ENCODE peak calls at places on chromosome 15, in five cellular contexts. H is T-helper 17 cell, D is lower lobe of right lung, V is MM.1S, N is psoas muscle. Q is an unnamed sample.
A peak's percentile ranks its signal among the peaks of the same experiment; 100 is the strongest.

GRCh38 chr15:90449206-90449735 is 61.2 kb downstream of the IQGAP1 start:
- DNase-seq in N (no peak), H (no peak), D (no peak), V (no peak), Q (no peak)

GRCh38 chr15:76376816-76377215 is 40.2 kb downstream of the ISL2 start:
- DNase-seq in V (no peak), D (no peak), N (no peak), H (no peak), Q (no peak)

GRCh38 chr15:57509121-57509520 is 82.6 kb upstream of the MYZAP start:
- DNase-seq in N (no peak), H (no peak), D (no peak), V (no peak), Q (no peak)

GRCh38 chr15:55546718-55547117 is 38.7 kb upstream of the DNAAF4 start:
- DNase-seq in V (no peak), H (no peak), N (no peak), D (no peak), Q (no peak)

GRCh38 chr15:63118854-63119253 is 2.8 kb upstream of the LACTB start:
- DNase-seq in H (no peak), V (no peak), N (no peak), D (no peak), Q (no peak)

GRCh38 chr15:36778516-36778915 is 199.1 kb downstream of the CDIN1 start:
- DNase-seq in D (no peak), H (no peak), V (no peak), N (no peak), Q (no peak)

GRCh38 chr15:77702211-77702957 is 69.7 kb upstream of the LINGO1 start:
- DNase-seq in V (peak; percentile 28), N (peak; percentile 16), H (no peak), D (no peak), Q (no peak)

GRCh38 chr15:29978411-29979382 is 104.1 kb upstream of the GOLGA8J start:
- DNase-seq in N (no peak), D (no peak), V (no peak), H (no peak), Q (no peak)

GRCh38 chr15:76840830-76841460 is 64.2 kb downstream of the SCAPER start:
- DNase-seq in H (no peak), N (no peak), V (peak; percentile 34), D (no peak), Q (no peak)

GRCh38 chr15:44713006-44713966 is 2.0 kb downstream of the B2M start:
- DNase-seq in D (no peak), N (no peak), H (no peak), V (peak; percentile 18), Q (no peak)

GRCh38 chr15:75758071-75758872 is 45.6 kb upstream of the CSPG4 start:
- DNase-seq in D (peak; percentile 93), N (peak; percentile 94), H (peak; percentile 43), V (peak; percentile 83), Q (peak; percentile 96)

GRCh38 chr15:29888651-29889050 is 66.4 kb upstream of the TJP1 start:
- DNase-seq in D (no peak), N (no peak), V (no peak), H (no peak), Q (no peak)

GRCh38 chr15:45187894-45188830 is at the start of gene SHF:
- DNase-seq in V (no peak), D (no peak), N (peak; percentile 74), H (peak; percentile 63), Q (peak; percentile 91)

GRCh38 chr15:48367483-48367882 is 36.3 kb downstream of the DUT start:
- DNase-seq in H (no peak), V (no peak), N (no peak), D (no peak), Q (no peak)

GRCh38 chr15:68379058-68379758 is 52.8 kb downstream of the ITGA11 start:
- DNase-seq in V (no peak), H (no peak), D (peak; percentile 36), N (no peak), Q (peak; percentile 14)

GRCh38 chr15:100457201-100457600 is 71.5 kb downstream of the CERS3 start:
- DNase-seq in N (no peak), D (no peak), H (no peak), V (no peak), Q (no peak)

GRCh38 chr15:69014454-69014853 is at the start of gene NOX5:
- DNase-seq in H (no peak), V (no peak), D (no peak), N (no peak), Q (no peak)

GRCh38 chr15:90087454-90088154 is 14.7 kb downstream of the IDH2 start:
- DNase-seq in N (peak; percentile 54), V (no peak), H (no peak), D (no peak), Q (no peak)

GRCh38 chr15:70120109-70120508 is 22.4 kb upstream of the TLE3 start:
- DNase-seq in N (no peak), V (no peak), D (no peak), H (no peak), Q (no peak)

GRCh38 chr15:68820205-68820588 is 498 bp downstream of the ANP32A start:
- DNase-seq in D (peak; percentile 73), V (peak; percentile 56), N (peak; percentile 79), H (peak; percentile 42), Q (peak; percentile 79)

GRCh38 chr15:35827949-35828348 is 282.0 kb upstream of the DPH6 start:
- DNase-seq in V (no peak), D (no peak), H (no peak), N (no peak), Q (no peak)

GRCh38 chr15:99135194-99135593 is 30.3 kb downstream of the SYNM start:
- DNase-seq in D (no peak), V (peak; percentile 67), N (no peak), H (no peak), Q (no peak)

GRCh38 chr15:26806161-26806560 is 33.3 kb upstream of the GABRB3 start:
- DNase-seq in N (no peak), D (no peak), H (no peak), V (no peak), Q (no peak)

GRCh38 chr15:98408231-98408630 is 240.1 kb upstream of the IGF1R start:
- DNase-seq in D (no peak), H (no peak), V (no peak), N (no peak), Q (no peak)

GRCh38 chr15:36601952-36602351 is 22.5 kb downstream of the CDIN1 start:
- DNase-seq in D (no peak), N (no peak), V (no peak), H (no peak), Q (peak; percentile 75)

DNA sequence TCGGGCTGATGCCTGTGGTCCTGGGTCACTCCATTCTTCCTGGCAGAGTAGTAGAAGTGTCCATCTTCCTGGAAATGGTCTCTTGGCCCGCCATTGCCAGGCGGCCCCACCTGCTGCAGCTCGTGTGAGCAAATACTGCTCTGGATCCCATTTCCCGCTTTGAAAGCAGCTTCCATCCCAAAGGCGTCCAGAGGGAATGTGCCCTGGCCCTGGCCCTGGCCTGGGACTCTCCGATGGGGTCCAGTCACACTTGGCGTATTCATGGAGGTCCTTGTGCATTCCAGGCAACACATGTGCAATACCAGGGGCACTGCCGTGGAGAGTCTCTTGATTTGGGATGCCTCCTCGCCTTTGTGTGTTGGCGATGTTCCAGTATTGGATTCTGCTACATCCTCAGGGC is 111.1 kb downstream of the SNRPN start:
- DNase-seq in D (no peak), H (no peak), V (no peak), N (no peak), Q (peak; percentile 22)
- H3K9me3 ChIP-seq in D (peaks cover 100% of the 10 kb centered on the region), H (peaks cover 50% of the 10 kb centered on the region), V (no peaks in the 10 kb centered on the region), N (peaks cover 98% of the 10 kb centered on the region), Q (peaks cover 99% of the 10 kb centered on the region)

DNA sequence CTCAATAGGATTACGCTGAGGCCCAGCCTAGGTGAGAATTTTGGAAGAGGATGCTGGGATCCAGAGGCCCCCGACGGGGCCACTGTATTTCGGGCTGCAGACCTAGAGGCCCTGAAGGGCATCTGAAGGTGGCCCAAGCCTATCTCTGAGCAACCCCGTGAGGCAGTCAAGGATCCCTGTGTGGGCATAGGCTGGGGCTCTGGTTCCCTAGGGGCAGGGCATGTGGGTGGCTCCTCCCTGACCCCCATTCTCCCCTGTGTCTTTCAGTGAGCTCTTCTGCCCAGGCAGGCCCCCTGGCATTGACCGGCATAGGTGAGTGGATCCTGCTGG is 216.0 kb downstream of the SNRPN start:
- DNase-seq in N (no peak), H (no peak), D (peak; percentile 32), V (no peak), Q (peak; percentile 52)
- H3K9me3 ChIP-seq in N (peaks cover 17% of the 10 kb centered on the region), H (no peaks in the 10 kb centered on the region), D (peaks cover 36% of the 10 kb centered on the region), V (no peaks in the 10 kb centered on the region), Q (peaks cover 19% of the 10 kb centered on the region)

DNA sequence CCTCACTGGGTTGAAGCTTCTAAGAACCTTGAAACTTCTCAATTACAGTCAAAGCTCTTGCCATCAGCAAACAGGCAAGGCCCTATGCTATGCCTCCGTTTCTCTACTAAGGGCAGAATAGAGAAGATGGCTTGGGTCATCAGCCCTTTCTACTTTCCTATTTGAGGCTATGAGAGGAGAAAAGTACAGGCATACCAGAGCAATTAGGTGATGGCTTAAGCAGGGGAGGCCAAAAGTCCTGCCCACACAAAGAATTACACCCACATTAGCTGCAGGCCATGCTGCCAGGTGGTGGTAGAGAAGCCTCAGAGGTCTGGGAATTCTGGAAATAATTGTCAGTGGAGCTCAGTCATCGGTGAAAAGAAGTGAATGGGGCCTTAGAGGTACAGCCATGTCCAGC is 88.9 kb downstream of the MRPL46 start:
- DNase-seq in V (no peak), H (no peak), D (no peak), N (no peak), Q (no peak)
- H3K9me3 ChIP-seq in V (no peaks in the 10 kb centered on the region), H (no peaks in the 10 kb centered on the region), D (no peaks in the 10 kb centered on the region), N (no peaks in the 10 kb centered on the region), Q (no peaks in the 10 kb centered on the region)

GRCh38 chr15:52783929-52784798 is 6.0 kb downstream of the ONECUT1 start:
- DNase-seq in H (no peak), N (no peak), V (no peak), D (no peak), Q (no peak)

GRCh38 chr15:52783191-52783829 is 6.8 kb downstream of the ONECUT1 start:
- DNase-seq in H (no peak), V (no peak), N (no peak), D (no peak), Q (no peak)

GRCh38 chr15:52786436-52787122 is 3.6 kb downstream of the ONECUT1 start:
- DNase-seq in H (no peak), V (no peak), D (no peak), N (no peak), Q (no peak)

GRCh38 chr15:52785672-52786406 is 4.3 kb downstream of the ONECUT1 start:
- DNase-seq in V (no peak), N (no peak), H (no peak), D (no peak), Q (no peak)

DNA sequence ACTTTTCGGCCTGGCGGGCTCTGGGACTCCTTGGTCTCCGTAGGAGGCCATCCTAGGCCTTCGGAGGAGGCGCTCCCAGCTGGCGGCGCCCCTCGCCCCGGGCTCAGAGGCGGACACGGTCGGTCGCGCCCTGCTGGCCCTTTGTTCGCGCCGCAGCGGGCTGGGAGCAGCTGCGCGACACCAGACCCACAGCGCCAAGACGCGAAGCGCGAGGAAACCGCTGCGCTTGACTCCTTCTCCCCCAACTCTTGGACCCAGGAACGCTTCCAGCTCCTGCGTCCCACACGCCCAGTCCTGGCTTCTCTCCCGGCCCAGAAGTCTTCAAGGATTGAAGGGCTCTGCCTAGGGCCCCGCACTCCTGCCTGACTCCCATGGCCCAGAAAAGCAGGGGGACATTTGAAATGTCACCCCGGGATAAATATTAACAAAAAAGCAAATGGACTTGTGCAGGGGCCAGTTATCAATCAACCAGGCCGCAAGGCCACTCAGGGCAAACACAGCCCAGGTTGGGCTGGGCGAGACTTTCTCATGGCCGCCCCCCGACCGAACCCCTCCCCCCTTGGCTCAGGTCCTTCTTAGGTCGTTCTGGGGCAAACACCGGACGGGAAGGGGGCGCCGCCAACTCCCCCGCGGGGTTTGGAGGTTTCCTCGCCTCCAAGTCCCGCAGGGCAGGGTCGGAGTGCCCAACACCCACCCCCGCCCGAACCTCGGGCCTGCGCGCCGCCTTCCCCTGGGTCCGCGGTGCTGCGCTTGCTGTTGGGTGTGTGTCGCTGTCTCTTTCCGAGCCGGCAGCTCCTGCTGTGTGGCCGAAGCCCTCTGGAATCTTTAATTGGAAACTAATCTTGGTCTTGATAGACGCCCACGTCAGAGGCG is 5.1 kb downstream of the ONECUT1 start:
- DNase-seq in N (no peak), D (peak; percentile 32), H (no peak), V (no peak), Q (no peak)
- H3K9me3 ChIP-seq in N (no peaks in the 10 kb centered on the region), D (no peaks in the 10 kb centered on the region), H (peaks cover 5% of the 10 kb centered on the region), V (no peaks in the 10 kb centered on the region), Q (no peaks in the 10 kb centered on the region)